ENCODE peak calls at places on chromosome 18, in five cellular contexts. One of them, this sample, is unnamed.

GRCh38 chr18:24470022-24470618 is 9.7 kb downstream of the HRH4 start:
- DNase-seq in activated CD4-positive, alpha-beta T cell treated with anti-CD3 and anti-CD28 coated beads for 48 hours: no peak
- DNase-seq in nephron progenitor cell: no peak
- DNase-seq in neural crest cell: no peak
- DNase-seq in NCI-H82: no peak
- DNase-seq in this sample: no peak

GRCh38 chr18:12516049-12516677 is 108.4 kb downstream of the PRELID3A start:
- DNase-seq in neural crest cell: no peak
- DNase-seq in NCI-H82: no peak
- DNase-seq in nephron progenitor cell: no peak
- DNase-seq in activated CD4-positive, alpha-beta T cell treated with anti-CD3 and anti-CD28 coated beads for 48 hours: no peak
- DNase-seq in this sample: peak

GRCh38 chr18:12278765-12279682 is 24.9 kb downstream of the CIDEA start:
- DNase-seq in nephron progenitor cell: peak
- DNase-seq in neural crest cell: peak
- DNase-seq in activated CD4-positive, alpha-beta T cell treated with anti-CD3 and anti-CD28 coated beads for 48 hours: no peak
- DNase-seq in NCI-H82: no peak
- DNase-seq in this sample: no peak

GRCh38 chr18:46696268-46696667 is 39.2 kb upstream of the LOXHD1 start:
- DNase-seq in NCI-H82: no peak
- DNase-seq in activated CD4-positive, alpha-beta T cell treated with anti-CD3 and anti-CD28 coated beads for 48 hours: no peak
- DNase-seq in nephron progenitor cell: no peak
- DNase-seq in neural crest cell: no peak
- DNase-seq in this sample: no peak

GRCh38 chr18:56296381-56296780 is 342.0 kb downstream of the TXNL1 start:
- DNase-seq in NCI-H82: no peak
- DNase-seq in activated CD4-positive, alpha-beta T cell treated with anti-CD3 and anti-CD28 coated beads for 48 hours: no peak
- DNase-seq in neural crest cell: no peak
- DNase-seq in nephron progenitor cell: no peak
- DNase-seq in this sample: no peak

GRCh38 chr18:35619468-35619867 is 37.9 kb downstream of the GALNT1 start:
- DNase-seq in NCI-H82: no peak
- DNase-seq in nephron progenitor cell: no peak
- DNase-seq in neural crest cell: no peak
- DNase-seq in activated CD4-positive, alpha-beta T cell treated with anti-CD3 and anti-CD28 coated beads for 48 hours: no peak
- DNase-seq in this sample: no peak

GRCh38 chr18:74351354-74351753 is 35.7 kb downstream of the C18orf63 start:
- DNase-seq in NCI-H82: no peak
- DNase-seq in activated CD4-positive, alpha-beta T cell treated with anti-CD3 and anti-CD28 coated beads for 48 hours: no peak
- DNase-seq in neural crest cell: no peak
- DNase-seq in nephron progenitor cell: no peak
- DNase-seq in this sample: no peak

GRCh38 chr18:40932862-40933261 is 1022.2 kb upstream of the PIK3C3 start:
- DNase-seq in activated CD4-positive, alpha-beta T cell treated with anti-CD3 and anti-CD28 coated beads for 48 hours: no peak
- DNase-seq in nephron progenitor cell: no peak
- DNase-seq in NCI-H82: no peak
- DNase-seq in neural crest cell: no peak
- DNase-seq in this sample: no peak

GRCh38 chr18:61606068-61606660 is 272.9 kb downstream of the CDH20 start:
- DNase-seq in nephron progenitor cell: peak
- DNase-seq in NCI-H82: peak
- DNase-seq in activated CD4-positive, alpha-beta T cell treated with anti-CD3 and anti-CD28 coated beads for 48 hours: no peak
- DNase-seq in neural crest cell: no peak
- DNase-seq in this sample: no peak

GRCh38 chr18:51120809-51121596 is 76.5 kb downstream of the MEX3C start:
- DNase-seq in activated CD4-positive, alpha-beta T cell treated with anti-CD3 and anti-CD28 coated beads for 48 hours: no peak
- DNase-seq in NCI-H82: no peak
- DNase-seq in neural crest cell: no peak
- DNase-seq in nephron progenitor cell: no peak
- DNase-seq in this sample: no peak

GRCh38 chr18:74945774-74946545 is 263.0 kb downstream of the PTGR3 start:
- DNase-seq in activated CD4-positive, alpha-beta T cell treated with anti-CD3 and anti-CD28 coated beads for 48 hours: no peak
- DNase-seq in NCI-H82: no peak
- DNase-seq in nephron progenitor cell: no peak
- DNase-seq in neural crest cell: no peak
- DNase-seq in this sample: no peak

GRCh38 chr18:2882201-2882600 is 35.4 kb downstream of the EMILIN2 start:
- DNase-seq in nephron progenitor cell: no peak
- DNase-seq in NCI-H82: no peak
- DNase-seq in activated CD4-positive, alpha-beta T cell treated with anti-CD3 and anti-CD28 coated beads for 48 hours: no peak
- DNase-seq in neural crest cell: no peak
- DNase-seq in this sample: no peak

GRCh38 chr18:64037812-64038414 is 68.0 kb downstream of the SERPINB8 start:
- DNase-seq in nephron progenitor cell: peak
- DNase-seq in neural crest cell: no peak
- DNase-seq in activated CD4-positive, alpha-beta T cell treated with anti-CD3 and anti-CD28 coated beads for 48 hours: no peak
- DNase-seq in NCI-H82: peak
- DNase-seq in this sample: peak

GRCh38 chr18:805755-806110 is 6.3 kb downstream of the YES1 start:
- DNase-seq in activated CD4-positive, alpha-beta T cell treated with anti-CD3 and anti-CD28 coated beads for 48 hours: no peak
- DNase-seq in nephron progenitor cell: no peak
- DNase-seq in neural crest cell: no peak
- DNase-seq in NCI-H82: no peak
- DNase-seq in this sample: no peak

GRCh38 chr18:77250501-77250925 is 865 bp downstream of the GALR1 start:
- DNase-seq in activated CD4-positive, alpha-beta T cell treated with anti-CD3 and anti-CD28 coated beads for 48 hours: peak
- DNase-seq in neural crest cell: no peak
- DNase-seq in nephron progenitor cell: peak
- DNase-seq in NCI-H82: no peak
- DNase-seq in this sample: no peak

GRCh38 chr18:54679318-54680149 is 88.5 kb downstream of the DYNAP start:
- DNase-seq in activated CD4-positive, alpha-beta T cell treated with anti-CD3 and anti-CD28 coated beads for 48 hours: no peak
- DNase-seq in neural crest cell: no peak
- DNase-seq in nephron progenitor cell: no peak
- DNase-seq in NCI-H82: peak
- DNase-seq in this sample: peak

GRCh38 chr18:55195863-55196262 is 236.6 kb upstream of the CCDC68 start:
- DNase-seq in neural crest cell: no peak
- DNase-seq in activated CD4-positive, alpha-beta T cell treated with anti-CD3 and anti-CD28 coated beads for 48 hours: no peak
- DNase-seq in nephron progenitor cell: no peak
- DNase-seq in NCI-H82: no peak
- DNase-seq in this sample: no peak

GRCh38 chr18:59547691-59548182 is 149.5 kb downstream of the CCBE1 start:
- DNase-seq in activated CD4-positive, alpha-beta T cell treated with anti-CD3 and anti-CD28 coated beads for 48 hours: no peak
- DNase-seq in nephron progenitor cell: no peak
- DNase-seq in neural crest cell: no peak
- DNase-seq in NCI-H82: no peak
- DNase-seq in this sample: no peak

GRCh38 chr18:46366977-46367376 is 262.8 kb downstream of the HAUS1 start:
- DNase-seq in neural crest cell: no peak
- DNase-seq in activated CD4-positive, alpha-beta T cell treated with anti-CD3 and anti-CD28 coated beads for 48 hours: no peak
- DNase-seq in NCI-H82: no peak
- DNase-seq in nephron progenitor cell: no peak
- DNase-seq in this sample: no peak

GRCh38 chr18:40851014-40851429 is 1104.0 kb upstream of the PIK3C3 start:
- DNase-seq in neural crest cell: no peak
- DNase-seq in nephron progenitor cell: no peak
- DNase-seq in activated CD4-positive, alpha-beta T cell treated with anti-CD3 and anti-CD28 coated beads for 48 hours: no peak
- DNase-seq in NCI-H82: no peak
- DNase-seq in this sample: peak

GRCh38 chr18:63150326-63150725 is 169.2 kb downstream of the BCL2 start:
- DNase-seq in neural crest cell: no peak
- DNase-seq in activated CD4-positive, alpha-beta T cell treated with anti-CD3 and anti-CD28 coated beads for 48 hours: no peak
- DNase-seq in nephron progenitor cell: no peak
- DNase-seq in NCI-H82: no peak
- DNase-seq in this sample: no peak

GRCh38 chr18:50410894-50411293 is 36.0 kb downstream of the SKA1 start:
- DNase-seq in activated CD4-positive, alpha-beta T cell treated with anti-CD3 and anti-CD28 coated beads for 48 hours: no peak
- DNase-seq in neural crest cell: no peak
- DNase-seq in nephron progenitor cell: no peak
- DNase-seq in NCI-H82: no peak
- DNase-seq in this sample: no peak

GRCh38 chr18:44778788-44779187 is 98.1 kb downstream of the SETBP1 start:
- DNase-seq in activated CD4-positive, alpha-beta T cell treated with anti-CD3 and anti-CD28 coated beads for 48 hours: no peak
- DNase-seq in nephron progenitor cell: peak
- DNase-seq in neural crest cell: no peak
- DNase-seq in NCI-H82: peak
- DNase-seq in this sample: no peak

GRCh38 chr18:11808001-11808855 is 43.0 kb upstream of the CHMP1B start:
- DNase-seq in nephron progenitor cell: no peak
- DNase-seq in NCI-H82: no peak
- DNase-seq in activated CD4-positive, alpha-beta T cell treated with anti-CD3 and anti-CD28 coated beads for 48 hours: no peak
- DNase-seq in neural crest cell: no peak
- DNase-seq in this sample: no peak

GRCh38 chr18:28407681-28408080 is 230.8 kb upstream of the CDH2 start:
- DNase-seq in NCI-H82: no peak
- DNase-seq in activated CD4-positive, alpha-beta T cell treated with anti-CD3 and anti-CD28 coated beads for 48 hours: no peak
- DNase-seq in nephron progenitor cell: no peak
- DNase-seq in neural crest cell: no peak
- DNase-seq in this sample: no peak

GRCh38 chr18:7567487-7568425 is 640 bp downstream of the PTPRM start:
- DNase-seq in activated CD4-positive, alpha-beta T cell treated with anti-CD3 and anti-CD28 coated beads for 48 hours: peak
- DNase-seq in nephron progenitor cell: peak
- DNase-seq in NCI-H82: peak
- DNase-seq in neural crest cell: peak
- DNase-seq in this sample: peak

GRCh38 chr18:44733069-44733753 is 52.5 kb downstream of the SETBP1 start:
- DNase-seq in nephron progenitor cell: no peak
- DNase-seq in activated CD4-positive, alpha-beta T cell treated with anti-CD3 and anti-CD28 coated beads for 48 hours: peak
- DNase-seq in NCI-H82: no peak
- DNase-seq in neural crest cell: no peak
- DNase-seq in this sample: no peak

GRCh38 chr18:12879840-12880531 is 4.1 kb downstream of the PTPN2 start:
- DNase-seq in activated CD4-positive, alpha-beta T cell treated with anti-CD3 and anti-CD28 coated beads for 48 hours: no peak
- DNase-seq in nephron progenitor cell: no peak
- DNase-seq in NCI-H82: no peak
- DNase-seq in neural crest cell: no peak
- DNase-seq in this sample: no peak

GRCh38 chr18:48959551-48959920 is 8.8 kb upstream of the SMAD7 start:
- DNase-seq in activated CD4-positive, alpha-beta T cell treated with anti-CD3 and anti-CD28 coated beads for 48 hours: no peak
- DNase-seq in nephron progenitor cell: no peak
- DNase-seq in NCI-H82: no peak
- DNase-seq in neural crest cell: no peak
- DNase-seq in this sample: no peak

GRCh38 chr18:35939166-35939565 is 33.3 kb upstream of the RMP24 start:
- DNase-seq in NCI-H82: peak
- DNase-seq in activated CD4-positive, alpha-beta T cell treated with anti-CD3 and anti-CD28 coated beads for 48 hours: no peak
- DNase-seq in neural crest cell: no peak
- DNase-seq in nephron progenitor cell: no peak
- DNase-seq in this sample: no peak

GRCh38 chr18:3935316-3935715 is 485.3 kb downstream of the TGIF1 start:
- DNase-seq in activated CD4-positive, alpha-beta T cell treated with anti-CD3 and anti-CD28 coated beads for 48 hours: no peak
- DNase-seq in neural crest cell: no peak
- DNase-seq in nephron progenitor cell: no peak
- DNase-seq in NCI-H82: no peak
- DNase-seq in this sample: peak

GRCh38 chr18:73891572-73892421 is 255.8 kb downstream of the FBXO15 start:
- DNase-seq in activated CD4-positive, alpha-beta T cell treated with anti-CD3 and anti-CD28 coated beads for 48 hours: peak
- DNase-seq in neural crest cell: no peak
- DNase-seq in nephron progenitor cell: peak
- DNase-seq in NCI-H82: peak
- DNase-seq in this sample: no peak

GRCh38 chr18:12520442-12520992 is 112.8 kb downstream of the PRELID3A start:
- DNase-seq in activated CD4-positive, alpha-beta T cell treated with anti-CD3 and anti-CD28 coated beads for 48 hours: no peak
- DNase-seq in nephron progenitor cell: peak
- DNase-seq in neural crest cell: no peak
- DNase-seq in NCI-H82: peak
- DNase-seq in this sample: peak